ENCODE peak calls at places on chromosomes 11 and 22, in four cellular contexts. Y, T, D and M are unnamed samples.

GRCh38 chr22:26550498-26551033 is 38.3 kb upstream of the TFIP11 start:
- DNase-seq in Y (no peak), T (no peak), D (peak; percentile 70), M (no peak)

GRCh38 chr11:36594316-36594989 is at the start of gene IFTAP:
- DNase-seq in Y (peak; percentile 5), T (peak; percentile 43), D (peak; percentile 79), M (peak; percentile 86)

GRCh38 chr11:65131895-65132237 is 2.5 kb downstream of the SYVN1 start:
- DNase-seq in Y (no peak), T (no peak), D (peak; percentile 58), M (no peak)

GRCh38 chr22:25551396-25551795 is 13.1 kb upstream of the GRK3 start:
- DNase-seq in Y (no peak), T (no peak), D (no peak), M (no peak)

GRCh38 chr22:25232301-25232700 is 12.9 kb downstream of the CRYBB2 start:
- DNase-seq in Y (no peak), T (no peak), D (no peak), M (no peak)

GRCh38 chr11:74577624-74578396 is 14.6 kb upstream of the POLD3 start:
- DNase-seq in Y (no peak), T (no peak), D (no peak), M (no peak)

GRCh38 chr11:10885703-10886363 is 28.0 kb upstream of the ZBED5 start:
- DNase-seq in Y (no peak), T (no peak), D (no peak), M (no peak)

GRCh38 chr11:35723493-35724284 is 61.1 kb downstream of the TRIM44 start:
- DNase-seq in Y (no peak), T (no peak), D (no peak), M (peak; percentile 16)

GRCh38 chr11:67291481-67292381 is 2.6 kb downstream of the ANKRD13D start:
- DNase-seq in Y (no peak), T (no peak), D (no peak), M (no peak)

GRCh38 chr22:42436402-42436801 is 4.2 kb upstream of the NFAM1 start:
- DNase-seq in Y (no peak), T (no peak), D (no peak), M (no peak)